ENCODE peak calls at places on chromosomes 13 and 19, in nine cellular contexts. One of them, this sample, is unnamed.

GRCh38 chr13:36680918-36681317 is 7.1 kb downstream of the SERTM1 start:
- DNase-seq in NCI-H82: no peak
- DNase-seq in ovary: no peak
- DNase-seq in hypothalamus: no peak
- DNase-seq in astrocyte of the hippocampus: no peak
- DNase-seq in posterior vena cava: no peak
- DNase-seq in kidney tubule cell: no peak
- DNase-seq in endothelial cell: no peak
- DNase-seq in neural crest cell: no peak
- DNase-seq in this sample: no peak

GRCh38 chr13:98976941-98977340 is 923 bp downstream of the DOCK9 start:
- DNase-seq in NCI-H82: no peak
- DNase-seq in ovary: no peak
- DNase-seq in hypothalamus: no peak
- DNase-seq in astrocyte of the hippocampus: peak
- DNase-seq in posterior vena cava: no peak
- DNase-seq in kidney tubule cell: no peak
- DNase-seq in endothelial cell: no peak
- DNase-seq in neural crest cell: no peak
- DNase-seq in this sample: no peak

GRCh38 chr13:112447306-112447705 is 71.2 kb downstream of the SPACA7 start:
- DNase-seq in NCI-H82: no peak
- DNase-seq in ovary: no peak
- DNase-seq in hypothalamus: no peak
- DNase-seq in astrocyte of the hippocampus: no peak
- DNase-seq in posterior vena cava: no peak
- DNase-seq in kidney tubule cell: no peak
- DNase-seq in endothelial cell: no peak
- DNase-seq in neural crest cell: no peak
- DNase-seq in this sample: no peak

GRCh38 chr13:26956532-26957142 is 196.1 kb upstream of the GPR12 start:
- DNase-seq in NCI-H82: no peak
- DNase-seq in ovary: no peak
- DNase-seq in hypothalamus: no peak
- DNase-seq in astrocyte of the hippocampus: no peak
- DNase-seq in posterior vena cava: no peak
- DNase-seq in kidney tubule cell: no peak
- DNase-seq in endothelial cell: no peak
- DNase-seq in neural crest cell: no peak
- DNase-seq in this sample: no peak

GRCh38 chr19:49830766-49831165 is 12.7 kb downstream of the MED25 start:
- DNase-seq in NCI-H82: no peak
- DNase-seq in ovary: no peak
- DNase-seq in hypothalamus: no peak
- DNase-seq in astrocyte of the hippocampus: no peak
- DNase-seq in posterior vena cava: no peak
- DNase-seq in kidney tubule cell: no peak
- DNase-seq in endothelial cell: no peak
- DNase-seq in neural crest cell: no peak
- DNase-seq in this sample: no peak

GRCh38 chr19:4115050-4115817 is 8.7 kb downstream of the MAP2K2 start:
- DNase-seq in NCI-H82: peak
- DNase-seq in ovary: no peak
- DNase-seq in hypothalamus: no peak
- DNase-seq in astrocyte of the hippocampus: no peak
- DNase-seq in posterior vena cava: no peak
- DNase-seq in kidney tubule cell: no peak
- DNase-seq in endothelial cell: no peak
- DNase-seq in neural crest cell: no peak
- DNase-seq in this sample: peak

GRCh38 chr13:78241278-78241919 is 322.8 kb upstream of the EDNRB start:
- DNase-seq in NCI-H82: peak
- DNase-seq in ovary: no peak
- DNase-seq in hypothalamus: no peak
- DNase-seq in astrocyte of the hippocampus: peak
- DNase-seq in posterior vena cava: peak
- DNase-seq in kidney tubule cell: peak
- DNase-seq in endothelial cell: peak
- DNase-seq in neural crest cell: peak
- DNase-seq in this sample: no peak

GRCh38 chr19:21848706-21849105 is 12.7 kb upstream of the ZNF43 start:
- DNase-seq in NCI-H82: no peak
- DNase-seq in ovary: no peak
- DNase-seq in hypothalamus: no peak
- DNase-seq in astrocyte of the hippocampus: peak
- DNase-seq in posterior vena cava: no peak
- DNase-seq in kidney tubule cell: peak
- DNase-seq in endothelial cell: no peak
- DNase-seq in neural crest cell: no peak
- DNase-seq in this sample: no peak

GRCh38 chr13:77492982-77493381 is 42.5 kb upstream of the SCEL start:
- DNase-seq in NCI-H82: peak
- DNase-seq in ovary: no peak
- DNase-seq in hypothalamus: no peak
- DNase-seq in astrocyte of the hippocampus: peak
- DNase-seq in posterior vena cava: no peak
- DNase-seq in kidney tubule cell: peak
- DNase-seq in endothelial cell: no peak
- DNase-seq in neural crest cell: no peak
- DNase-seq in this sample: no peak

GRCh38 chr13:63139277-63139676 is 1723.6 kb upstream of the PCDH20 start:
- DNase-seq in NCI-H82: no peak
- DNase-seq in ovary: no peak
- DNase-seq in hypothalamus: no peak
- DNase-seq in astrocyte of the hippocampus: no peak
- DNase-seq in posterior vena cava: no peak
- DNase-seq in kidney tubule cell: no peak
- DNase-seq in endothelial cell: no peak
- DNase-seq in neural crest cell: no peak
- DNase-seq in this sample: no peak

GRCh38 chr19:18895038-18895827 is 725 bp downstream of the CERS1 start:
- DNase-seq in NCI-H82: peak
- DNase-seq in ovary: no peak
- DNase-seq in hypothalamus: peak
- DNase-seq in astrocyte of the hippocampus: peak
- DNase-seq in posterior vena cava: no peak
- DNase-seq in kidney tubule cell: peak
- DNase-seq in endothelial cell: peak
- DNase-seq in neural crest cell: peak
- DNase-seq in this sample: no peak

GRCh38 chr13:51726446-51727185 is 77.3 kb downstream of the DHRS12 start:
- DNase-seq in NCI-H82: no peak
- DNase-seq in ovary: no peak
- DNase-seq in hypothalamus: no peak
- DNase-seq in astrocyte of the hippocampus: peak
- DNase-seq in posterior vena cava: no peak
- DNase-seq in kidney tubule cell: no peak
- DNase-seq in endothelial cell: no peak
- DNase-seq in neural crest cell: no peak
- DNase-seq in this sample: no peak

GRCh38 chr13:97849305-97849704 is 104.2 kb upstream of the IPO5 start:
- DNase-seq in NCI-H82: peak
- DNase-seq in ovary: no peak
- DNase-seq in hypothalamus: no peak
- DNase-seq in astrocyte of the hippocampus: peak
- DNase-seq in posterior vena cava: no peak
- DNase-seq in kidney tubule cell: peak
- DNase-seq in endothelial cell: no peak
- DNase-seq in neural crest cell: no peak
- DNase-seq in this sample: no peak

GRCh38 chr13:75691183-75691582 is 55.1 kb downstream of the LMO7 start:
- DNase-seq in NCI-H82: no peak
- DNase-seq in ovary: no peak
- DNase-seq in hypothalamus: no peak
- DNase-seq in astrocyte of the hippocampus: no peak
- DNase-seq in posterior vena cava: no peak
- DNase-seq in kidney tubule cell: peak
- DNase-seq in endothelial cell: no peak
- DNase-seq in neural crest cell: no peak
- DNase-seq in this sample: no peak

GRCh38 chr13:43652751-43653150 is 134.0 kb downstream of the ENOX1 start:
- DNase-seq in NCI-H82: no peak
- DNase-seq in ovary: no peak
- DNase-seq in hypothalamus: no peak
- DNase-seq in astrocyte of the hippocampus: no peak
- DNase-seq in posterior vena cava: no peak
- DNase-seq in kidney tubule cell: no peak
- DNase-seq in endothelial cell: no peak
- DNase-seq in neural crest cell: no peak
- DNase-seq in this sample: no peak

GRCh38 chr19:41174297-41174928 is 18.6 kb upstream of the CYP2S1 start:
- DNase-seq in NCI-H82: no peak
- DNase-seq in ovary: no peak
- DNase-seq in hypothalamus: no peak
- DNase-seq in astrocyte of the hippocampus: no peak
- DNase-seq in posterior vena cava: no peak
- DNase-seq in kidney tubule cell: no peak
- DNase-seq in endothelial cell: no peak
- DNase-seq in neural crest cell: no peak
- DNase-seq in this sample: no peak

GRCh38 chr13:110711778-110712070 is 1.8 kb upstream of the ING1 start:
- DNase-seq in NCI-H82: no peak
- DNase-seq in ovary: no peak
- DNase-seq in hypothalamus: no peak
- DNase-seq in astrocyte of the hippocampus: peak
- DNase-seq in posterior vena cava: no peak
- DNase-seq in kidney tubule cell: peak
- DNase-seq in endothelial cell: no peak
- DNase-seq in neural crest cell: no peak
- DNase-seq in this sample: no peak

GRCh38 chr19:34555447-34555846 is 73.9 kb downstream of the WTIP start:
- DNase-seq in NCI-H82: peak
- DNase-seq in ovary: no peak
- DNase-seq in hypothalamus: no peak
- DNase-seq in astrocyte of the hippocampus: no peak
- DNase-seq in posterior vena cava: no peak
- DNase-seq in kidney tubule cell: peak
- DNase-seq in endothelial cell: no peak
- DNase-seq in neural crest cell: no peak
- DNase-seq in this sample: no peak

This sample was measured in activated gamma-delta T cell treated with anti-CD3 and anti-CD28 coated beads, Interleukin-2, amount 50 U/mL, for 16 hours.